ENCODE peak calls at places on chromosomes 13 and 19, in eight cellular contexts. E, K, Q, D, B, F, I and J are unnamed samples.

GRCh38 chr19:917323-918151 is at the start of gene KISS1R:
- DNase-seq in E (no peak), K (no peak), Q (peak), D (peak), B (peak), F (no peak), I (peak), J (no peak)

GRCh38 chr13:100392709-100393630 is 195.6 kb downstream of the GGACT start:
- DNase-seq in E (peak), K (peak), Q (peak), D (peak), B (no peak), F (peak), I (peak), J (peak)

GRCh38 chr19:16351133-16351809 is 26.6 kb downstream of the KLF2 start:
- DNase-seq in E (no peak), K (no peak), Q (no peak), D (peak), B (no peak), F (no peak), I (no peak), J (no peak)

GRCh38 chr13:51977606-51978005 is 33.6 kb downstream of the ATP7B start:
- DNase-seq in E (no peak), K (no peak), Q (no peak), D (no peak), B (no peak), F (no peak), I (no peak), J (no peak)

GRCh38 chr13:32731576-32731975 is 145.3 kb downstream of the PDS5B start:
- DNase-seq in E (no peak), K (peak), Q (no peak), D (peak), B (no peak), F (no peak), I (no peak), J (no peak)

GRCh38 chr13:113860579-113861432 is 3.1 kb downstream of the GAS6 start:
- DNase-seq in E (no peak), K (no peak), Q (no peak), D (no peak), B (peak), F (peak), I (no peak), J (no peak)

GRCh38 chr19:2223959-2224358 is 12.2 kb downstream of the PLEKHJ1 start:
- DNase-seq in E (no peak), K (no peak), Q (no peak), D (no peak), B (no peak), F (no peak), I (no peak), J (no peak)

GRCh38 chr19:33458807-33459206 is 62.8 kb downstream of the PEPD start:
- DNase-seq in E (no peak), K (no peak), Q (no peak), D (no peak), B (no peak), F (no peak), I (no peak), J (no peak)

GRCh38 chr13:53151692-53152421 is 123.2 kb downstream of the OLFM4 start:
- DNase-seq in E (peak), K (no peak), Q (peak), D (peak), B (no peak), F (no peak), I (peak), J (no peak)

DNA sequence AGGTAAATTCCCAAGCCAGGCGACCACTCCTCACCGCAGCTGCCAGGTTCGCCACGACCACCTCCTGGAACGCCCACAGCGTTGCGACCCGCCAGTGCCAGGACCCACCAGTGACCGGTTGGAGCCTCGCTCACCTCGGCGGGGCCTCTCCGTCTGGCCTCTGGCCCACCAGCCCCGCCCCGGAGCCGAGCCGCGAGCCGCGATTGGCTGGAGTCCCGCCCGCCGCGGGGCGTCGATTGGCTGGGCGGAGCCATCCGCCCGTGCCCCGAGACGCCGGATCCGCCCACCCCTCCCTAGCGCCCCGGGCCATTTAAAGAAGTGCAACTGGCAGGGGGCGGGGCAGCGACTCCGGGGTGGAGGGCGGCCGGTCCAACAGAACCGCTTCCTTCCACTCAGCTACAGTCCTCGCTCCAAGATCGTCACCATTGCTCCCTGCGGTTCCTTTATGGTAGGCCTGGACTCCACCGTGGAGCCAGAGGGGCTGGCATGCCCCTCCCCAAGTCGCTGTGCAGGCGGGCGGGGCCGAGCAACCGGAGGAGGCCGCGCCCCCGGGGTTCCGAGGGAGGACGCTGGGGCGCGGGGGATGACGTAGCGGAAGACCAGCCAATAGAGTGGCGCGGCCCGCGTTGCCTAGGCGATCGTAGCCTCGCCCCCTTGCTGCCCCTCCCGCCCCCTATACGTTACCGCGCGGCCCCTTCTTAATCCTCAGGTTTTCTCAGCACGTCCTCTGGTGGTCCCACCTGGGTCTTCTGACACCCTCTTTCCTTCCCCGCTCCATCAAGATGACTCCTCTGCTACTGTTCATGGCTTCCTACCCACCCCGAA is at the start of gene SERTAD3:
- DNase-seq in E (peak), K (peak), Q (peak), D (peak), B (peak), F (peak), I (peak), J (peak)
- TF ChIP-seq CTCF in E (no peak), K (peak), Q (peak), D (peak), B (no peak), F (peak), I (no peak), J (no peak)

GRCh38 chr13:97515643-97516042 is 81.7 kb downstream of the RAP2A start:
- DNase-seq in E (no peak), K (no peak), Q (no peak), D (no peak), B (no peak), F (no peak), I (no peak), J (no peak)
- TF ChIP-seq CTCF in E (no peak), K (no peak), Q (no peak), D (no peak), B (no peak), F (no peak), I (no peak), J (no peak)

DNA sequence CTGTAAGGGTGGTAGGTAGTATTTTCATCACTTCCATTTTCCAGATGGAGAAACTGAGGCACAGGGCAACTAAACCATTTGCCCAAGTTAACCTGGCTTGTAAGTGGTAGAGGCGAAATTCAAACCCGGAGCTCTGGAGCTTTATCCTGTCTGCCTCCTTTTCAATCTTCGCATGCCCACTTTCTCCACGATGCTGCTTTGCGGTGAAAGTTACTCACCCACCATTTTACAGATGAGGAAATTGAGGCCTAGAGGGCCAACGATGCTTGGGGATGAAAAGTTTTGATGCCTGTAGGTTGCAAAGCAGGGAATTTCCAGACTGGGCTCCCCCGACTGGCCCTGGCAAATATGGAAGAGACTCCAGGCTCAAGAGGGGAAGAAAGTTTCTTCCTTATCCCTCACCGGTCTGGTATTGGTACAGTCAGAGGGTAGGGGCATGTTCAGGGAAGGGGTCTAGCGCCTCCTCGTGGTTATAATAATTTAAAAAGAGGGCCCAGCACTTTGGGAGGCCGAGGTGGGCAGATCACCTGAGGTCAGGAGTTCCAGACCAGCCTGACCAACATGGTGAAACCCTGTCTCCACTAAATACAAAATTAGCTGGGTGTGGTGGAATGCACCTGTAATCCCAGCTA is 1.9 kb upstream of the SH2D3A start:
- DNase-seq in E (no peak), K (no peak), Q (no peak), D (peak), B (no peak), F (no peak), I (no peak), J (no peak)
- TF ChIP-seq CTCF in E (peak), K (no peak), Q (no peak), D (peak), B (peak), F (peak), I (no peak), J (peak)

DNA sequence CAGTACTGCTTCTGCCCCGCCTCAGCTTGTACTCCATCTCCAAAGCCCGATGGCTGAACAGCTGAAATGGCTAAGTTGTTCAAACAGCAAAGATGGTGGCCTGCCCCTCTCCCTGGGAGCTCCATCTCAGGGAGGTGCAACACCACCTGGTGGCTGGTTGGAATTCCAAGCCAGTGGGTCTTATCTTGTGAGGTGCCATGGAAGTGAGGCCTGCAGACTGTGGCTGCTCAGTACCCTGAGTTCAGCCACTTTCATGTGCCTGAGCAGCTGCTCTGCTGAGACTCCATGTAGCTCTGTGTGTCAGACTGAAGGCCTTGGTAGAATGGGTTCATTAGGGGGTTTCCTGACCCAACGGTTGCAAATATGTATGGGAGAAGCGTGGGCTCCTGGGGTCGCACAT is 67.3 kb upstream of the SPRY2 start:
- DNase-seq in E (no peak), K (no peak), Q (no peak), D (no peak), B (no peak), F (no peak), I (no peak), J (no peak)
- TF ChIP-seq CTCF in E (no peak), K (no peak), Q (no peak), D (no peak), B (no peak), F (no peak), I (no peak), J (no peak)

DNA sequence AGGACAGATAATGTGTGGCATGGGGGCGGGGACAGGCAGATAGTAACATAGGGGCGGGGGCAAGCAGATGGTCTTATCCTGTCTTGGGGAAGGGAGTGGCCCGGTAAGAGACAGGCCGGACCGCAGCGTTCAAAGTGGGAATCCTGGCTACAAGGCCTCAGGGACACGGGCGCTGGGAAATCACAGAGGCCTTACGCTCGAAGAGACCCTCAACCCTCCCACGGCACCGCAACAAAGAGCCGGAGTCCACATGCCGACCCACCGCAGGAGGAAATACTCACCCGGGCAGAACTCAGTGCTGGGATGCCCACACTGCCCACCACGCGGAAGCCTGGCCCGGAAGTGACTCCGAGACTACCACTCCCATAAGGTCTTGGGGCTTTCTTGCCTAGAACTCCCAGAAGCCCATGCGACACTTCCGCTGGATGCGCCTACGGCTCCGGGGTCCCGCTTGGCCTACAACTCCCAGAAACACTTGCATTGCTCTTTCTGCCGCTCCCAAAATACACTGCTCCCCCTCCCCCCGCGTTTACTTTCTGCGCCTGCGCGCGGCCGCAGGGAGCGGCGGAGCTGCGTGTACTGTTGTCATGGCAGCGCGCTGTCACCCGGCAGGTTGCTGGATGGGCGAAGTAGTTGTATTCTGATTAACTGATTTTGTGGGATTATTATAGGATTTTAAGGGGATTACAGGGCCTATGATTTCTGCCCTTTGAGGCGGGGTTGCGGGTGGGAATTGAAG is at the start of gene CTU1:
- DNase-seq in E (peak), K (peak), Q (peak), D (peak), B (peak), F (peak), I (peak), J (peak)
- TF ChIP-seq CTCF in E (no peak), K (no peak), Q (no peak), D (no peak), B (no peak), F (no peak), I (no peak), J (no peak)

DNA sequence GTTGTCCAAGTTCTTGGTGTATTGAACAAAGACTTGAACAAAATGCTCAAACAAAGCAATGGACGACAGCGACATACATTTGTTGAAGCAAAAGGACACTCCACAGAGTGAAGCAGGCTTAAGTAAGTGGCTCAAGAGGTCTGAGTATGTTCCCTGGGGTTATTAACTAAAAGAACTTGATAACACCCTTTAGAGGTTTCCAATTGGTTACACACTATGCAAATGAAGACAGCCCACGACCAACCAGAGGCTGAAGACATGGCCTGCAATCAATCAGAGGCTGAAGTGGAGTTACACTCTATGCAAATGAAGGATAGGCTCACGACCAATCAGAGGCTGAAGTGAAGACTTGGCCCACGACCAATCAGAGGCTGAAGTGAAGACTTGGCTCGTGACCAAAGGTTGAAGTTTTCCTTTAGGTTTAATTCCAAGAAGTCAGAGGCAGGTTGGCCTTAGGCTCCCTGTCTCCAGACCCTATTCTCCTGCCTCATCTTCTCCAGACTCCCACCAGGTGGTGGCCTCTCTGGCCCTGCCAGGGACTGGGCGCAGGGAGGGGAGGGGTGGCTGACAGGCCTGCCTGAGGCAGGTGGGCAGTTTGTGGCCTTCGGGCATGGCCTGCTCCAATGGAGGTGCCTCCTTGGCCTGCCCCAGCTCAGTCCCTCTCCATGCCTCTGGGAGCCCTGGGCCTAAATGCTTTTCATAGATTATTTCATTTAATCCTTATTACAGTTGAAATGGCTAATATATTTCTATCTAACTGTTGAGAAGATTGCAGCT is 38.1 kb downstream of the CCDC169 start:
- DNase-seq in E (no peak), K (no peak), Q (no peak), D (no peak), B (no peak), F (no peak), I (no peak), J (no peak)
- TF ChIP-seq CTCF in E (no peak), K (no peak), Q (no peak), D (no peak), B (no peak), F (no peak), I (no peak), J (no peak)

DNA sequence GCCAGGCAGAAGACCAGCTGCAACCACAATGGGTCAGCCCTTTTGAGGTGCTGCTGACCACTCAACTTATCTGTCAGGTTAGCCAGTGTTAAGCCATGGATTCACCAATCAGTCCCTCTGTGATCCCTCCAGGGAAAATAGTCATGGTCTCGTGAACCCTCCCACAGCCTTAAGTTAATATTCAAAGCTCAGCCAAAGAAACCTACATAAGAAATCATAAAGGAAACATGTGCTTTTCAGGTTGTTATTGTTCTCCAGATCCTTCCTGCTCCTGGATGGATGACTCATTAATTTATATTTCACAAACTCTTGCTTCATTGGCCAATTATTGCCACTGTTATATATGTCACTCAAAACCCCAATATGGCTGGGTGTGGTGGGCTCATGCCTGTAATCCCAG is 161.9 kb downstream of the B3GLCT start:
- DNase-seq in E (no peak), K (no peak), Q (no peak), D (no peak), B (no peak), F (no peak), I (no peak), J (no peak)
- TF ChIP-seq CTCF in E (no peak), K (no peak), Q (no peak), D (no peak), B (no peak), F (no peak), I (no peak), J (no peak)

DNA sequence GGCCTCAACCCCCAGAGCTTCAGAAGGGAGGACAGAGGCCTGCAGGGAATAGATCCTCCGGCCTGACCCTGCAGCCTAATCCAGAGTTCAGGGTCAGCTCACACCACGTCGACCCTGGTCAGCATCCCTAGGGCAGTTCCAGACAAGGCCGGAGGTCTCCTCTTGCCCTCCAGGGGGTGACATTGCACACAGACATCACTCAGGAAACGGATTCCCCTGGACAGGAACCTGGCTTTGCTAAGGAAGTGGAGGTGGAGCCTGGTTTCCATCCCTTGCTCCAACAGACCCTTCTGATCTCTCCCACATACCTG is 969 bp upstream of the CEACAM5 start:
- DNase-seq in E (no peak), K (no peak), Q (no peak), D (no peak), B (no peak), F (no peak), I (peak), J (no peak)
- TF ChIP-seq CTCF in E (no peak), K (no peak), Q (no peak), D (no peak), B (no peak), F (no peak), I (no peak), J (no peak)

GRCh38 chr19:56147307-56147706 is 6.2 kb downstream of the ZNF444 start:
- DNase-seq in E (no peak), K (no peak), Q (no peak), D (no peak), B (no peak), F (no peak), I (no peak), J (no peak)
- TF ChIP-seq CTCF in E (no peak), K (no peak), Q (no peak), D (no peak), B (no peak), F (no peak), I (no peak), J (no peak)

DNA sequence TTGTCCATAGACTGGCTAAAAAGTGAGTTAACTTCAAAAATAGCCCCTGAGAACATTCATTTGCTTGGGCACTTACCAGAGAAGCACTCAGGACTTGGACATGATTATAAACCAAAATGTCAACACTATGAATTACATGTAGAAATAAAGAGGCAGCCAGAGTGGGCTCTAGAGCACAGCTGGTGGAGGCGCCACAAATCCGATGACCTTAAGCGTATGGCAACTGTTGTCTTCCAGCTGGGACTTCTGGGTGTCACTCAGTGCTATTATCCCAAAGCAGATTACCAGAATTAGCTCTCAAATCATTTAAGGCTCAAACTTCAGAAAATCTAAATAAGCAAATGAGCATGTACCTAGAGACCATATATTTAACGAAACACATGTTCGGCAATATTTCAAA is 1255.5 kb upstream of the SLC10A2 start:
- DNase-seq in E (no peak), K (no peak), Q (no peak), D (no peak), B (no peak), F (no peak), I (no peak), J (no peak)
- TF ChIP-seq CTCF in E (no peak), K (no peak), Q (no peak), D (no peak), B (no peak), F (no peak), I (no peak), J (no peak)